ENCODE peak calls at places on chromosomes 2 and 18, in ten cellular contexts. S is spleen, N is tibial nerve, H is A549, U is uterus, W is testis, P is transverse colon, R is body of pancreas, J is heart left ventricle, I is HCT116. A is an unnamed sample.

GRCh38 chr2:81901017-81901416 is 1596.5 kb upstream of the LRRTM1 start:
- DNase-seq in R (no peak), N (no peak), P (no peak), H (no peak), U (no peak), J (no peak), S (no peak), I (no peak), W (no peak), A (no peak)

GRCh38 chr2:72669121-72669520 is 156.7 kb downstream of the EXOC6B start:
- DNase-seq in W (no peak), P (no peak), S (no peak), H (peak), J (no peak), R (no peak), N (no peak), I (no peak), U (no peak), A (no peak)

GRCh38 chr2:145286716-145287115 is 766.8 kb upstream of the ZEB2 start:
- DNase-seq in H (no peak), N (no peak), W (no peak), U (no peak), R (no peak), P (no peak), J (no peak), S (no peak), I (no peak), A (no peak)

GRCh38 chr18:37986665-37987064 is 421.1 kb upstream of the CELF4 start:
- DNase-seq in S (no peak), I (no peak), N (no peak), R (no peak), J (no peak), W (no peak), H (no peak), U (no peak), P (no peak), A (no peak)

GRCh38 chr2:214856116-214856515 is 46.6 kb upstream of the BARD1 start:
- DNase-seq in I (no peak), U (no peak), J (no peak), N (no peak), S (no peak), W (no peak), P (no peak), R (no peak), H (peak), A (no peak)

GRCh38 chr18:10234912-10235439 is 219.5 kb upstream of the APCDD1 start:
- DNase-seq in U (peak), I (no peak), R (no peak), W (no peak), P (no peak), J (no peak), S (no peak), H (no peak), N (peak), A (peak)

GRCh38 chr18:53603281-53603680 is 621.2 kb downstream of the MBD2 start:
- DNase-seq in H (no peak), N (no peak), W (no peak), I (no peak), J (no peak), P (no peak), U (no peak), S (no peak), R (no peak), A (no peak)

GRCh38 chr2:237309416-237309815 is 104.5 kb downstream of the COL6A3 start:
- DNase-seq in S (no peak), J (no peak), R (no peak), N (no peak), U (no peak), H (no peak), I (no peak), P (no peak), W (no peak), A (no peak)

GRCh38 chr2:30738141-30738911 is 68.9 kb downstream of the CAPN13 start:
- DNase-seq in J (no peak), P (no peak), W (no peak), U (no peak), H (no peak), S (peak), R (no peak), N (no peak), I (no peak), A (no peak)

GRCh38 chr2:49254401-49254800 is 100.1 kb upstream of the FSHR start:
- DNase-seq in I (no peak), N (no peak), R (no peak), W (no peak), H (no peak), P (no peak), J (no peak), U (no peak), S (no peak), A (no peak)

GRCh38 chr2:152542995-152543481 is 174.2 kb downstream of the PRPF40A start:
- DNase-seq in S (no peak), P (no peak), U (peak), H (peak), N (no peak), W (no peak), R (no peak), J (no peak), I (peak), A (no peak)

GRCh38 chr2:147177449-147177848 is 667.4 kb upstream of the ACVR2A start:
- DNase-seq in P (no peak), J (no peak), I (no peak), R (no peak), H (no peak), U (no peak), S (no peak), W (no peak), N (no peak), A (no peak)

GRCh38 chr18:9740076-9740475 is 32.0 kb downstream of the RAB31 start:
- DNase-seq in J (no peak), W (no peak), S (no peak), I (no peak), R (no peak), N (no peak), H (no peak), U (no peak), P (no peak), A (no peak)

GRCh38 chr2:105744091-105744908 is 412 bp upstream of the NCK2 start:
- DNase-seq in W (peak), U (peak), R (peak), N (peak), J (peak), S (peak), P (peak), I (no peak), H (peak), A (no peak)

GRCh38 chr2:76050196-76050595 is 339.5 kb upstream of the GCFC2 start:
- DNase-seq in J (no peak), R (no peak), W (no peak), P (no peak), H (peak), S (no peak), U (no peak), N (no peak), I (no peak), A (no peak)

GRCh38 chr2:60556998-60557955 is 3.8 kb upstream of the BCL11A start:
- DNase-seq in I (no peak), W (no peak), N (no peak), S (no peak), U (no peak), J (no peak), P (no peak), R (no peak), H (no peak), A (no peak)

GRCh38 chr2:62379576-62379975 is 126.4 kb downstream of the TMEM17 start:
- DNase-seq in P (no peak), R (no peak), J (no peak), H (no peak), I (no peak), U (no peak), N (no peak), W (no peak), S (no peak), A (no peak)

GRCh38 chr2:62382122-62382521 is 123.9 kb downstream of the TMEM17 start:
- DNase-seq in W (no peak), N (no peak), J (no peak), S (no peak), U (no peak), H (no peak), I (no peak), R (no peak), P (no peak), A (no peak)

GRCh38 chr2:62382757-62383156 is 123.2 kb downstream of the TMEM17 start:
- DNase-seq in P (no peak), W (no peak), S (no peak), R (no peak), N (no peak), U (no peak), I (no peak), J (no peak), H (no peak), A (no peak)

GRCh38 chr2:62383843-62384242 is 122.2 kb downstream of the TMEM17 start:
- DNase-seq in U (no peak), W (no peak), P (no peak), N (no peak), R (no peak), I (no peak), S (no peak), J (no peak), H (no peak), A (no peak)

GRCh38 chr2:62381672-62382071 is 124.3 kb downstream of the TMEM17 start:
- DNase-seq in I (no peak), H (no peak), N (no peak), R (no peak), S (no peak), P (no peak), J (no peak), W (no peak), U (no peak), A (no peak)
- H3K27ac ChIP-seq in I (no peak), H (no peak), N (no peak), R (no peak), S (peak), P (no peak), J (no peak), W (no peak), U (no peak), A (no peak)

GRCh38 chr18:74457043-74457742 is at the start of gene DIPK1C:
- DNase-seq in H (peak), I (no peak), W (peak), R (no peak), N (no peak), S (no peak), J (peak), U (no peak), P (no peak), A (no peak)
- H3K4me3 ChIP-seq in H (peak), I (no peak), W (peak), R (no peak), N (peak), S (peak), J (peak), U (no peak), P (peak), A (peak)

DNA sequence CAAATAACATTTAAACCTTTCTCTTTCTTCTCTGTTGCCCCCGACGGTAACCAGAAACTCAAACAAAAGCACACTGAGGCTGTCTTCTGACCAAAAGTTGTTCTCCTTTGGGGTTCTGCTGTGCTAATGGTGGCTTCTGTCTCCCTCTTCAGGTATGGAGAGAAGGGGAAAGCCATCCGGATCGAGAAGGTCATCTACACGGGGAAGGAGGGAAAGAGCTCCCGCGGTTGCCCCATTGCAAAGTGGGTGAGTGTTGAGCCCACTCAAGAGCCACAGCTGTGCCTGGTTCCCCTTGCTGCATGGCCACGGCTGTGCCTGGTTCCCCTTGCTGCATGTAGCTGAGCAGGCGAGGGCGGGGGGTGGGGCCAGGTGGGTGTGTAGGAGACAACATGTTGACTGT is 67.4 kb downstream of the BOLA3 start:
- DNase-seq in I (no peak), R (no peak), U (no peak), S (no peak), P (no peak), N (no peak), W (no peak), H (no peak), J (no peak), A (no peak)
- TF ChIP-seq POLR2A in I (no peak), R (no peak), U (no peak), S (no peak), P (no peak), N (no peak), W (no peak), H (no peak), J (no peak), A (no peak)

DNA sequence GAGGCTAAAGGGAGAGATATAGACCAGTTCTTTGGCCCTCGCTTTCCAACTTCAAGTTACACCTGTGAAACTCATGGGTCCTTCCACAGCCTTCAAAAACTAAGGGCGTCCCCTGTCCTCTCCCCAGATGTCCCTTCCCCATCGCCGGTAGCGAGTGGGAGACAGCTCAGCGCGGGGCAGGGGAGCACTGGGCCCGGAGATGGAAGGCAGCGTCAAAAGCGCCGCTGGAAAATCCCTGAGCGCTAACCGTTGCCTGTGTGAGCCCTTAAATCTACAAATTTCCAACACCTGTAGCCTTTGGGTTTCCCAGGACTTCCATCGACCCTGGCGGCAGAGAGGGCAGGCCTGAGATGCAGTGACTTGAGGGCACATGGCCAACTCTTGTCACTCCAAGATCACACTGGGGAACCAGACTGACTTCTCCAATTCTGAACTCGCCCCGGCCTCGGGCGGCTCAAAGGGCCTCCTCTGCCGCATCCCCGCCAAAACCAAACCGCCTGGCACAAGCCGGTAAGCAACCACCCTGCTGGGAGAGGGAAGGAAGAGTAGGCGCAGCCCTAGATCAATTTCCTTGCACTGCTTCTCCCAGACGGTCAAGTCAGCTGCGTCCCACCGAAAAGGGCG is 879 bp upstream of the EPAS1 start:
- DNase-seq in N (peak), U (peak), R (peak), I (no peak), W (peak), S (peak), H (peak), P (peak), J (peak), A (no peak)
- H3K27ac ChIP-seq in N (peak), U (peak), R (peak), I (peak), W (peak), S (peak), H (peak), P (peak), J (peak), A (peak)

DNA sequence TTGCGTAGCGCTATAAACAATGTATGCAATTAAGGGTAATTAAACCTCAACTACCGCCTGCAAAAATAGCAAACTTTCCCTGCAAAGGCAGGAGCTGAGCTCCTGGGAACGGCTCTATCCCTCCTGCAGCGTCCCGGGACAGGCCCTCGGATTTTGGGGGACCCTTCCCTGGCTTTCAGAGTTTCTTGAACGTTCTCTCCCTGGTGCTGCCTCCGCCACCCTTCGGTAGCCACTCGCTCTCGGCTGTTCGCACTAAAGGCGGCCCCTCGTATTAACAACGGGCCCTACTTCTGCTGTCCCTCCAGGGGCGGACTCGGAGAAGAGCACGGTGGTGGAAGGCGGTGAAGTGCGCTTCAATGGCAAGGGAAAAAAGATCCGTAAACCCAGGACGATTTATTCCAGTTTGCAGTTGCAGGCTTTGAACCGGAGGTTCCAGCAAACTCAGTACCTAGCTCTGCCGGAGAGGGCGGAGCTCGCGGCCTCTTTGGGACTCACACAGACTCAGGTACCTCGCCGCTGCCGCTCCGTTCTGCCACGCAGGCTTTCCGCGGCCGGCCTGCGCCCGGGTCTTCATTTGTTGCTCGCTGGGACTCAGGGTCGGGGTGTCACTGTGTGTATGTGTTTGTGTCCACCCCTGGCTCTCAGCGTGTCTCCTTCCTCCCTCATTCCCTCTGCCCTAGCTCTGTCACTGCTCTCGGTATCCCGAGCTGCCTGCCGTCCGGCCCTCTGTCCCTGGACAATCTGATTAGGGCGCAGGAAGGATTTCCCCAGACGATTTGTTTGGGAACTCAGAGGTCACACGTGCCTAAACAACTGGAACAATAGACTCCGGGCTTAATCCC is 1.3 kb downstream of the DLX1 start:
- DNase-seq in I (no peak), R (peak), U (no peak), J (peak), W (no peak), N (peak), H (no peak), S (peak), P (peak), A (peak)
- H3K4me3 ChIP-seq in I (no peak), R (no peak), U (no peak), J (peak), W (no peak), N (peak), H (peak), S (peak), P (no peak), A (peak)

GRCh38 chr2:69169990-69170389 is 157.0 kb downstream of the ANTXR1 start:
- DNase-seq in S (no peak), P (no peak), N (no peak), R (peak), U (no peak), I (no peak), W (no peak), J (no peak), H (no peak), A (no peak)
- TF ChIP-seq POLR2A in S (no peak), P (no peak), N (no peak), R (no peak), U (no peak), I (no peak), W (no peak), J (no peak), H (no peak), A (no peak)

DNA sequence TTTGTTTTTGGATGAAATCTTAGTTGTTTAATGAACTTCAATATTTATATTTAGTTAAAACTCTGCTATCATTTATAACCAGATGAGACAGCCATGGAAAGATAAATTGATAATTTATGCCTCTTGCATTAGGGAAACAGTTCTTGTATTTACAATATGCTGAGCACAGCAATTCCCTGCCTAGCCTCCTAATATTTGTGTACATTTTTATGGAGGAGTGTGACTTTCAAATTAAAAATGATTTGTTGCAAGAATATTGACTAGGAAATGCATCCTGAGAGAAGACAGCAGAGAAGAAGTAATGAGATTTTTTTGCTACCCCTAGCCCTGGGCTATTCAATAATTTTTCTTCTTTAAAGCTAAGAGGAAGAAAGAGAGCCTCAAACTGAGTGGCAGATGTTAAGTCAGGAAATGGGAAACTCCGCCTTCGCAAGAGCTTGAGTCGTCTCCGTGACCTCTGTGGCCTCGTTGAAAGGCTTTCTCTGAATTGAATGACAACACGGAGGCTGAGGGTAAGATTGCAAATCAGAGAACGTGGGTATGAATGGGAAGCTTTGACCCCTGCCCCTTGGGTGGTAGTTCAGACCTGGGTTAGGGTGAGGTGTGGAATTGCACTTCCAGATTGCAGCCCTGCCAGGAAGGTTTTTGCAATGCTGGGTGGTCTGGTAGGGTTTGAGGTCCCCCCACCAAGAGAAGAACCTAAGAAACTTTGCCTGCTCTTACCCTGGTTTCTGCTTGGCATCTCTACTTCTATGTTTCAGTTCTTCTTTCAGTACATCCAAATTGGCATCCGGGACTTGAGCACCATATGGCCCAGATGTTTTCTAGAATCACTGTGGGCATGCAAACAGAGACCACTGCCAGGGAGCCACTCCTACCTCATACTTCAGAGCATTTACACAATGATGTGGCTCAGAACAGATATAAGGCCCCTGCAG is 210.3 kb upstream of the RBMS1 start:
- DNase-seq in N (no peak), W (no peak), S (no peak), P (peak), H (no peak), U (no peak), I (no peak), J (no peak), R (peak), A (no peak)
- H3K27ac ChIP-seq in N (no peak), W (no peak), S (peak), P (peak), H (no peak), U (no peak), I (no peak), J (no peak), R (no peak), A (no peak)